ENCODE peak calls at places on chromosomes 1 and 21, in six cellular contexts. H is A549, B is GM12865, F is fibroblast of lung, X is sigmoid colon, R is esophagus squamous epithelium. Y is an unnamed sample.

GRCh38 chr1:18546026-18546425 is 65.3 kb downstream of the KLHDC7A start:
- DNase-seq in H (no peak), B (no peak), F (no peak), X (peak), R (no peak), Y (no peak)

GRCh38 chr1:162627662-162628296 is 4.5 kb upstream of the DDR2 start:
- DNase-seq in H (peak), B (peak), F (peak), X (no peak), R (no peak), Y (no peak)

GRCh38 chr1:239587066-239587465 is 200.7 kb downstream of the CHRM3 start:
- DNase-seq in H (no peak), B (no peak), F (no peak), X (no peak), R (no peak), Y (no peak)

GRCh38 chr1:63847308-63847910 is 73.6 kb downstream of the ROR1 start:
- DNase-seq in H (no peak), B (no peak), F (no peak), X (no peak), R (no peak), Y (no peak)

GRCh38 chr1:55893155-55893554 is 678.0 kb upstream of the USP24 start:
- DNase-seq in H (peak), B (peak), F (peak), X (no peak), R (no peak), Y (peak)

GRCh38 chr1:198686069-198686728 is 47.4 kb downstream of the PTPRC start:
- DNase-seq in H (peak), B (peak), F (peak), X (no peak), R (no peak), Y (no peak)

GRCh38 chr1:223363057-223363855 is 720 bp downstream of the SUSD4 start:
- DNase-seq in H (peak), B (no peak), F (peak), X (no peak), R (no peak), Y (no peak)

GRCh38 chr1:230464618-230465017 is 38.5 kb upstream of the PGBD5 start:
- DNase-seq in H (no peak), B (no peak), F (no peak), X (no peak), R (no peak), Y (no peak)

GRCh38 chr1:175178056-175178455 is 14.5 kb downstream of the KIAA0040 start:
- DNase-seq in H (no peak), B (no peak), F (no peak), X (no peak), R (no peak), Y (no peak)

GRCh38 chr1:41783189-41783639 is 135.5 kb downstream of the HIVEP3 start:
- DNase-seq in H (peak), B (no peak), F (peak), X (no peak), R (no peak), Y (peak)

GRCh38 chr1:9164919-9165318 is 36.0 kb upstream of the GPR157 start:
- DNase-seq in H (no peak), B (no peak), F (no peak), X (no peak), R (no peak), Y (no peak)

GRCh38 chr1:7495894-7496293 is 275.2 kb upstream of the VAMP3 start:
- DNase-seq in H (no peak), B (no peak), F (no peak), X (no peak), R (no peak), Y (no peak)

GRCh38 chr21:36928960-36929359 is 37.5 kb downstream of the HLCS start:
- DNase-seq in H (no peak), B (no peak), F (no peak), X (no peak), R (no peak), Y (no peak)

GRCh38 chr1:118907466-118907865 is 80.7 kb downstream of the TBX15 start:
- DNase-seq in H (no peak), B (no peak), F (no peak), X (no peak), R (no peak), Y (no peak)

GRCh38 chr1:8424539-8425116 is 106.7 kb downstream of the SLC45A1 start:
- DNase-seq in H (peak), B (peak), F (no peak), X (peak), R (no peak), Y (no peak)

GRCh38 chr1:37479255-37480124 is 5.1 kb downstream of the ZC3H12A start:
- DNase-seq in H (peak), B (peak), F (peak), X (peak), R (peak), Y (peak)

GRCh38 chr1:33050221-33051076 is 13.8 kb upstream of the AK2 start:
- DNase-seq in H (peak), B (no peak), F (peak), X (peak), R (no peak), Y (peak)

GRCh38 chr1:2610036-2610720 is 22.6 kb downstream of the MMEL1 start:
- DNase-seq in H (no peak), B (no peak), F (no peak), X (peak), R (no peak), Y (no peak)

GRCh38 chr1:150987928-150988327 is 5.8 kb downstream of the ANXA9 start:
- DNase-seq in H (no peak), B (no peak), F (no peak), X (no peak), R (no peak), Y (no peak)

GRCh38 chr1:45084562-45084961 is 72.5 kb downstream of the UROD start:
- DNase-seq in H (no peak), B (no peak), F (no peak), X (no peak), R (no peak), Y (no peak)

GRCh38 chr1:207811920-207812720 is 60.3 kb downstream of the CD46 start:
- DNase-seq in H (peak), B (peak), F (peak), X (peak), R (no peak), Y (no peak)

GRCh38 chr1:207077470-207078377 is 10.9 kb upstream of the C4BPB start:
- DNase-seq in H (peak), B (peak), F (peak), X (peak), R (no peak), Y (peak)

GRCh38 chr1:109425902-109426277 is 358 bp downstream of the PSMA5 start:
- DNase-seq in H (peak), B (peak), F (peak), X (peak), R (no peak), Y (peak)

GRCh38 chr21:18350216-18350615 is 53.4 kb downstream of the TMPRSS15 start:
- DNase-seq in H (no peak), B (no peak), F (peak), X (no peak), R (no peak), Y (no peak)

GRCh38 chr21:26748066-26748465 is 97.1 kb downstream of the ADAMTS1 start:
- DNase-seq in H (no peak), B (no peak), F (no peak), X (no peak), R (no peak), Y (no peak)

GRCh38 chr1:203521812-203522211 is 27.9 kb downstream of the OPTC start:
- DNase-seq in H (no peak), B (no peak), F (no peak), X (no peak), R (no peak), Y (no peak)

GRCh38 chr21:46110499-46111192 is 12.7 kb downstream of the COL6A2 start:
- DNase-seq in H (no peak), B (no peak), F (no peak), X (peak), R (no peak), Y (no peak)

GRCh38 chr21:38843379-38843778 is 37.6 kb downstream of the ETS2 start:
- DNase-seq in H (no peak), B (no peak), F (no peak), X (no peak), R (no peak), Y (no peak)

GRCh38 chr1:36792292-36792691 is 242.0 kb downstream of the GRIK3 start:
- DNase-seq in H (no peak), B (no peak), F (no peak), X (no peak), R (no peak), Y (no peak)

DNA sequence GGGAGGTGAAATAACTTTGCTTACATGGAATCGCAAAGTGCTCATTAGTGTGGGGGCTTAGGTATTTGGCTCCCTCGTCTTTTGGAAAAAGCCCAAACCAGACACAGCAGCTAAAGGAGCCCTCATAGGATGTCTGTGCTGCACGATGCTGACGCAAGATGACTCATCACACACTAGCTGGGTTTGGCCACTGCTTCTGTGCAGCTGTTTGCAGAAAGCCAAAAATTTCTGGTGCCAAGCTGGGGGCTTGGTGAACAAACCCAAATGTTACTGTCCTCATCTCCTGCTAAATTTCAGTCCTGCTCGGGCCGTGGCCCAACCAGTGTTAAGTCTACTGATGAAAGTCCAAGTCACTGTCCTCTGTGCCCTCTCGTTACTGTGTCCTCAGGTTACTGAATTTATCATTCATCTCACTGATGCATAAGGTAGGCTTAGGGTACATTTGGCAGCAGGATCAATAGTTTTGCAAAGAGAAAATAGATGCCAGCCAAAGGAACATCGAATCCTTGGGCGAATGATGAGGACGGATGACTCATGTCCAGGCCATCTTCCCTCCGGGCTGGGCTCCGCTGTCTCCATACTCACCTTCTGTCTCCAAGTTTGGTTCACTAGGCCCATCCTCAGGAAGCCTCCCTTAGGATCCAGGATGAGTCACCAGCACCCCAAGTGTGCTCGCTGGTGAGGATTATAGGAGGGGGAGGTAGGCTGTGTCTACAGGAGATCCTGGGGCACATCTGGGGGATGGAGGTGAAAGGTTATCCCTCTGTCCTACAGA is 177.7 kb downstream of the ADSS2 start:
- DNase-seq in H (peak), B (peak), F (peak), X (peak), R (no peak), Y (peak)
- H3K4me3 ChIP-seq in H (peak), B (no peak), F (peak), X (no peak), R (no peak), Y (peak)

GRCh38 chr1:20109223-20109856 is 10.0 kb downstream of the PLA2G2D start:
- DNase-seq in H (no peak), B (no peak), F (no peak), X (no peak), R (no peak), Y (no peak)
- TF ChIP-seq CTCF in H (no peak), B (peak), F (no peak), X (no peak), R (no peak), Y (no peak)

DNA sequence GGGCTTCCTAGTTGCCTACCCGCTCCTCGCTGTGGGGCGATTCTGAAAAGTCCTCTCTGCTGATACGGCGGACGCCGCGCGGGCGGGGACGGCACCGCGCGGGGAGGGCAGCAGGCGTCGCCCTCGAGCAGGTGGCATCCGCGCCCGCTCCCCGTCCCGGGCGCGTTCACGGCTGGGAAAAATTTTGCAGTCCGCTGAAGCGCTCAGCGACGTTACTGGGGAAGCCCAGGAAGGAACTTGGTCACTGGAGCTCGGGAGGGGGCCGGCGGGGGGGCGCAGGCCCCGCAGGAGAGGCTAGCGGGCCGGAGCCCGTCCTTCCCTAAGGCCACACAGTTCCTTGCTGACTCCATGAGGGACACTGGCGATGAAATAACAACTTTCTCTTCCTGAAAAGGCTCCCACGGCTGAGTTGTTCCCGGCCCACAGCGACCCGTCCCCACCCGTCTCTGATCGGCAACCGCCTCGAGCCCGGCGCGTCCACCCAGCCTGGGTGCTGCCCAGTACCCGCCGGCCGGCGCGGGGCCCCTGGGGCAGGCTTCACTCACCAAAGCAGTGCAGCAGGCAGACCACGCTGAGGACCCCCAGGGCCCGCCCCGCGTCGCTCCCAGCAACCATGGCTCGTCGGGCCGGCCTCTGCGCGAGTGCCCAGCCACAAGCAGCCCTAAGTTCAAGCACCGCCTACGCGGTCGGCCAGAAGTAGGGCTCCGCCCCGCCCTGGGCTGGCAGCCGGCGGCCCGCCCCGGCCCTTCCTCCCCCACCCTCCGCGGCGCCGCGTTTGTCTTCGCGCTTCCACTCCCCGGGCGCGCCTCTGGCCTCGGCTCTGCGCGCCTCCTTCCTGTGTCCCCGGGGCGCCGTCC is at the start of gene CD58:
- DNase-seq in H (peak), B (peak), F (peak), X (peak), R (peak), Y (peak)
- H3K4me3 ChIP-seq in H (peak), B (peak), F (peak), X (peak), R (peak), Y (peak)

GRCh38 chr1:226611301-226611700 is 62.7 kb downstream of the STUM start:
- DNase-seq in H (no peak), B (no peak), F (no peak), X (peak), R (no peak), Y (no peak)
- TF ChIP-seq CTCF in H (no peak), B (no peak), F (no peak), X (no peak), R (no peak), Y (peak)

GRCh38 chr21:29730281-29730680 is 209.5 kb downstream of the GRIK1 start:
- DNase-seq in H (no peak), B (no peak), F (no peak), X (no peak), R (no peak), Y (no peak)
- H3K4me3 ChIP-seq in H (no peak), B (no peak), F (no peak), X (no peak), R (no peak), Y (no peak)